ENCODE peak calls at places on chromosomes 2 and 18, in five cellular contexts. One of them, this sample, is unnamed.
A peak's percentile ranks its signal among the peaks of the same experiment; 100 is the strongest.

GRCh38 chr18:25299426-25299825 is 52.5 kb downstream of the ZNF521 start:
- DNase-seq in endothelial cell: no peak
- DNase-seq in astrocyte of the cerebellum: no peak
- DNase-seq in GM12865: no peak
- DNase-seq in neural crest cell: no peak
- DNase-seq in this sample: no peak

GRCh38 chr2:158799181-158799580 is 4.1 kb downstream of the DAPL1 start:
- DNase-seq in astrocyte of the cerebellum: no peak
- DNase-seq in endothelial cell: no peak
- DNase-seq in neural crest cell: no peak
- DNase-seq in GM12865: no peak
- DNase-seq in this sample: no peak

GRCh38 chr2:136327162-136327852 is 209.4 kb upstream of the CXCR4 start:
- DNase-seq in astrocyte of the cerebellum: no peak
- DNase-seq in endothelial cell: no peak
- DNase-seq in neural crest cell: no peak
- DNase-seq in GM12865: peak; percentile 93
- DNase-seq in this sample: no peak

GRCh38 chr18:63788447-63789096 is 13.4 kb downstream of the SERPINB7 start:
- DNase-seq in GM12865: peak; percentile 24
- DNase-seq in endothelial cell: no peak
- DNase-seq in astrocyte of the cerebellum: peak; percentile 48
- DNase-seq in neural crest cell: no peak
- DNase-seq in this sample: no peak

GRCh38 chr2:28652217-28652616 is 99.4 kb upstream of the PPP1CB start:
- DNase-seq in neural crest cell: no peak
- DNase-seq in GM12865: no peak
- DNase-seq in endothelial cell: no peak
- DNase-seq in astrocyte of the cerebellum: no peak
- DNase-seq in this sample: no peak

GRCh38 chr2:168457177-168457905 is 1.3 kb downstream of the CERS6 start:
- DNase-seq in GM12865: peak; percentile 67
- DNase-seq in astrocyte of the cerebellum: no peak
- DNase-seq in neural crest cell: no peak
- DNase-seq in endothelial cell: no peak
- DNase-seq in this sample: no peak

GRCh38 chr2:120421126-120421829 is 75.3 kb downstream of the INHBB start:
- DNase-seq in neural crest cell: no peak
- DNase-seq in GM12865: no peak
- DNase-seq in endothelial cell: no peak
- DNase-seq in astrocyte of the cerebellum: no peak
- DNase-seq in this sample: no peak

GRCh38 chr2:236136483-236136882 is 31.7 kb downstream of the GBX2 start:
- DNase-seq in neural crest cell: no peak
- DNase-seq in endothelial cell: no peak
- DNase-seq in GM12865: no peak
- DNase-seq in astrocyte of the cerebellum: no peak
- DNase-seq in this sample: no peak

GRCh38 chr18:73119574-73119973 is 251.8 kb upstream of the NETO1 start:
- DNase-seq in astrocyte of the cerebellum: no peak
- DNase-seq in neural crest cell: no peak
- DNase-seq in GM12865: no peak
- DNase-seq in endothelial cell: no peak
- DNase-seq in this sample: no peak

GRCh38 chr2:121241466-121241865 is 43.5 kb downstream of the TFCP2L1 start:
- DNase-seq in GM12865: no peak
- DNase-seq in endothelial cell: no peak
- DNase-seq in neural crest cell: no peak
- DNase-seq in astrocyte of the cerebellum: no peak
- DNase-seq in this sample: no peak

GRCh38 chr2:32825291-32825712 is 121.5 kb upstream of the LTBP1 start:
- DNase-seq in neural crest cell: no peak
- DNase-seq in endothelial cell: peak; percentile 10
- DNase-seq in GM12865: no peak
- DNase-seq in astrocyte of the cerebellum: no peak
- DNase-seq in this sample: no peak

GRCh38 chr18:9722691-9723090 is 14.6 kb downstream of the RAB31 start:
- DNase-seq in astrocyte of the cerebellum: no peak
- DNase-seq in neural crest cell: no peak
- DNase-seq in endothelial cell: no peak
- DNase-seq in GM12865: peak; percentile 29
- DNase-seq in this sample: no peak

GRCh38 chr2:20604401-20604911 is 46.4 kb downstream of the HS1BP3 start:
- DNase-seq in astrocyte of the cerebellum: no peak
- DNase-seq in endothelial cell: no peak
- DNase-seq in neural crest cell: no peak
- DNase-seq in GM12865: no peak
- DNase-seq in this sample: no peak

GRCh38 chr2:97871096-97871780 is 124.5 kb downstream of the TMEM131 start:
- DNase-seq in endothelial cell: no peak
- DNase-seq in neural crest cell: no peak
- DNase-seq in astrocyte of the cerebellum: peak; percentile 20
- DNase-seq in GM12865: no peak
- DNase-seq in this sample: no peak

GRCh38 chr2:241088376-241088775 is 13.7 kb downstream of the MTERF4 start:
- DNase-seq in GM12865: peak; percentile 82
- DNase-seq in endothelial cell: no peak
- DNase-seq in neural crest cell: no peak
- DNase-seq in astrocyte of the cerebellum: no peak
- DNase-seq in this sample: no peak

GRCh38 chr2:222835142-222835822 is 25.6 kb upstream of the ACSL3 start:
- DNase-seq in endothelial cell: no peak
- DNase-seq in astrocyte of the cerebellum: no peak
- DNase-seq in neural crest cell: no peak
- DNase-seq in GM12865: no peak
- DNase-seq in this sample: no peak

GRCh38 chr2:45813003-45813601 is 161.6 kb downstream of the PRKCE start:
- DNase-seq in GM12865: no peak
- DNase-seq in astrocyte of the cerebellum: no peak
- DNase-seq in neural crest cell: peak; percentile 6
- DNase-seq in endothelial cell: no peak
- DNase-seq in this sample: no peak

GRCh38 chr2:24702800-24703199 is 90.4 kb downstream of the PTRHD1 start:
- DNase-seq in endothelial cell: no peak
- DNase-seq in GM12865: peak; percentile 3
- DNase-seq in neural crest cell: no peak
- DNase-seq in astrocyte of the cerebellum: peak; percentile 78
- DNase-seq in this sample: no peak

GRCh38 chr2:140696449-140696848 is 1434.4 kb downstream of the LRP1B start:
- DNase-seq in astrocyte of the cerebellum: no peak
- DNase-seq in endothelial cell: no peak
- DNase-seq in GM12865: no peak
- DNase-seq in neural crest cell: no peak
- DNase-seq in this sample: no peak

GRCh38 chr2:65377556-65378307 is 54.7 kb downstream of the SPRED2 start:
- DNase-seq in astrocyte of the cerebellum: peak; percentile 61
- DNase-seq in neural crest cell: no peak
- DNase-seq in endothelial cell: peak; percentile 16
- DNase-seq in GM12865: no peak
- DNase-seq in this sample: no peak

GRCh38 chr18:54805571-54806334 is 22.5 kb upstream of the RAB27B start:
- DNase-seq in GM12865: no peak
- DNase-seq in endothelial cell: no peak
- DNase-seq in astrocyte of the cerebellum: no peak
- DNase-seq in neural crest cell: no peak
- DNase-seq in this sample: no peak

GRCh38 chr2:200373973-200374416 is 67.5 kb downstream of the SPATS2L start:
- DNase-seq in neural crest cell: no peak
- DNase-seq in GM12865: peak; percentile 75
- DNase-seq in astrocyte of the cerebellum: no peak
- DNase-seq in endothelial cell: no peak
- DNase-seq in this sample: no peak

GRCh38 chr2:229348135-229348534 is 77.0 kb upstream of the PID1 start:
- DNase-seq in endothelial cell: no peak
- DNase-seq in neural crest cell: no peak
- DNase-seq in GM12865: no peak
- DNase-seq in astrocyte of the cerebellum: no peak
- DNase-seq in this sample: no peak

GRCh38 chr2:14423145-14423906 is 209.2 kb upstream of the LRATD1 start:
- DNase-seq in neural crest cell: no peak
- DNase-seq in endothelial cell: no peak
- DNase-seq in GM12865: peak; percentile 24
- DNase-seq in astrocyte of the cerebellum: no peak
- DNase-seq in this sample: no peak

GRCh38 chr2:153487993-153488562 is 9.5 kb upstream of the RPRM start:
- DNase-seq in endothelial cell: no peak
- DNase-seq in neural crest cell: no peak
- DNase-seq in GM12865: no peak
- DNase-seq in astrocyte of the cerebellum: no peak
- DNase-seq in this sample: no peak

GRCh38 chr2:120779781-120780283 is 44.2 kb downstream of the GLI2 start:
- DNase-seq in neural crest cell: no peak
- DNase-seq in astrocyte of the cerebellum: peak; percentile 59
- DNase-seq in endothelial cell: no peak
- DNase-seq in GM12865: no peak
- DNase-seq in this sample: no peak

GRCh38 chr2:240564191-240564570 is 4.0 kb downstream of the DUSP28 start:
- DNase-seq in astrocyte of the cerebellum: no peak
- DNase-seq in GM12865: no peak
- DNase-seq in neural crest cell: no peak
- DNase-seq in endothelial cell: no peak
- DNase-seq in this sample: no peak

GRCh38 chr2:235494716-235495372 is 1.0 kb downstream of the AGAP1 start:
- DNase-seq in astrocyte of the cerebellum: no peak
- DNase-seq in GM12865: no peak
- DNase-seq in endothelial cell: peak; percentile 33
- DNase-seq in neural crest cell: peak; percentile 22
- DNase-seq in this sample: no peak

DNA sequence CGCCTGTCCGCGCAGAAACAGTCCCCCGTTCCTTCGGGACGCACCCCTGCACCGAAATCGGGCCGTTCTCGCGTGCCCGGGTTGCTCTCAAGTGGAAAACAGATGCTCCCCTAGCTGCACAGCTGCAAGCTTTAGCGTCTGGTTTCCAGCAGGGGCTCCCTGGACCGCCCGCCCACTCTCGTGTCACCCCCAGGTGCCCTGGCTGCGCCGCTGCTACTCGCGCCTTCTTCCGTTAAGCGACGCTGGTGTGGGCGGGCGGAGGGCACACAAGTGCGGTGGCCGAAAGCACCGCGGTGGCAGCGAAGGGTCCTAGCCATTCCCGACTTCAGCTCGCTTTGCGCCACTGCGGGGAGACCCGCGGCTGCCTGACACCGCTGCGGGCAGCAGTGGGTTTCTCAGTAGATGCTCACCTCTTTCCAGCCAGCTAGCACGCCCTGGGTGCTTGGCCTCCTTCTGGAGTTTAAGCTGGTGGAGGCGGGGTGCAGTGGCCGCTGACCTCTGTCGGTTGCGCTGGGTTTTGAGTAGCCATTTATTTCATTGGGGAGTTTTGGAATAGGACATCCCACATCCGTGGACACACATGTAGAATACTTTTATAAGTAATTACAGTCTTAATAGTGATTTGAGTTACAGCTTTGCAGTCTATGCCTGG is 806 bp downstream of the ZNF407 start:
- DNase-seq in astrocyte of the cerebellum: no peak
- DNase-seq in neural crest cell: peak; percentile 51
- DNase-seq in endothelial cell: no peak
- DNase-seq in GM12865: peak; percentile 85
- DNase-seq in this sample: peak; percentile 65
- TF ChIP-seq CTCF in astrocyte of the cerebellum: no peak
- TF ChIP-seq CTCF in neural crest cell: peak; percentile 41
- TF ChIP-seq CTCF in endothelial cell: no peak
- TF ChIP-seq CTCF in GM12865: no peak
- TF ChIP-seq CTCF in this sample: no peak

DNA sequence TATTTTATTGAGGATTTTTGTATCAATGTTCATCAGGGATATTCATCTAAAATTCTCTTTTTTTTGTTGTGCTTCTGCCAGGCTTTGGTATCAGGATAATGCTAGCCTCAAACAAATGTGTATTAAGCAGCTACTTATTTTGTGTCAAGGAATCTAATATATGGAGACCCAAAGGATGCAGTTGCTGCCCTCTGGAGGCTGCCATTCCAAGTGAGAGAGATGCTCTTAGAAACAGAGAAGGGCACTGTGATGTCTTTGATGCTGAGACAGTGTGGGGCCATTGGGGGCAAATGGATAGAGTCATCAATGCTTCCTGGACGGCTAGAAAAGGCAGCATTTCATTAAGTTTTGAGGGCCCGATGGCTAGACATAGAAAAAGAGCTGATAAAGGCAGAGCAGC is 292.6 kb downstream of the SETBP1 start:
- DNase-seq in astrocyte of the cerebellum: no peak
- DNase-seq in GM12865: peak; percentile 46
- DNase-seq in neural crest cell: no peak
- DNase-seq in endothelial cell: no peak
- DNase-seq in this sample: no peak
- TF ChIP-seq CTCF in astrocyte of the cerebellum: peak; percentile 23
- TF ChIP-seq CTCF in GM12865: no peak
- TF ChIP-seq CTCF in neural crest cell: no peak
- TF ChIP-seq CTCF in endothelial cell: no peak
- TF ChIP-seq CTCF in this sample: no peak

DNA sequence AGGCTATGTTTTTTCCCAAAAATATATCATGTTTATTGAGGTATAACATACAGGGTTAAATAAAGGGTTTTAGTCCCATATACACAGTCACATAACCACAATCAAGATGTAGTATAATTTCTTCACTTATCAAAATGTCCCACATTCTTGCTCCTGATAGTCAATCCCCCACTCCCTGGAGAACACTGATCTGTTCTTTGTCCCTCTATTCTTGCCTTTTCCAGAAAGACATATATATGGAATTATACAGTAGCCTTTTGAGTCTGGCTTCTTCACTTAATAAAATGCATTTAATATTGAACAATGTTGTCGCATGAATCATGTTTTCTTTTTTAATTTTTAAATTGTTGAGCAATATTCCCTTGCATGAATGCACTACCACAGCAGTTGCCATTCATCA is 1059.7 kb downstream of the TSN start:
- DNase-seq in astrocyte of the cerebellum: no peak
- DNase-seq in neural crest cell: no peak
- DNase-seq in GM12865: no peak
- DNase-seq in endothelial cell: no peak
- DNase-seq in this sample: no peak
- TF ChIP-seq CTCF in astrocyte of the cerebellum: no peak
- TF ChIP-seq CTCF in neural crest cell: no peak
- TF ChIP-seq CTCF in GM12865: no peak
- TF ChIP-seq CTCF in endothelial cell: no peak
- TF ChIP-seq CTCF in this sample: no peak

GRCh38 chr2:125224188-125224587 is 1199.1 kb downstream of the CNTNAP5 start:
- DNase-seq in endothelial cell: no peak
- DNase-seq in neural crest cell: no peak
- DNase-seq in GM12865: no peak
- DNase-seq in astrocyte of the cerebellum: no peak
- DNase-seq in this sample: no peak

GRCh38 chr2:125227843-125228392 is 1202.8 kb downstream of the CNTNAP5 start:
- DNase-seq in endothelial cell: no peak
- DNase-seq in GM12865: peak; percentile 8
- DNase-seq in astrocyte of the cerebellum: no peak
- DNase-seq in neural crest cell: no peak
- DNase-seq in this sample: no peak

DNA sequence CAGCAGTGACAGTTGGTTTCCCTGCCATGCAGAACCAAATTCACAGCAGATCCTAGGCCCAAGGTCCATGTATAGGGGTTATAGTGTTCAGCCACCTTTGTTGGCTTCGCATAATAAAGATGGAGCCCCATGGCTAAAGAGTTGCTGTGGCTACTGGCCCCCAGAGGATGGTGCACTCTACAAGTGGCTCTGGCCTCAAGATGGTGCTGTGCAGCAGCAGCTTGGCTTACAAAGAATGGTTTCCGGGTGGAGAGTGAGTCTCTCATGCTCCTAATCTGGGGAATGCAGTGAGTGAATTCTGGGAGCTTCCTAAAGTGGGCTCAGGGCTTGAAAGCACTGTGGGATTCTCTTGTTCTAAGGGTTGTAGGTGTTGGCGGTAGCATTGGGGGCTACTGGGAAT is 1199.7 kb downstream of the CNTNAP5 start:
- DNase-seq in astrocyte of the cerebellum: no peak
- DNase-seq in endothelial cell: no peak
- DNase-seq in neural crest cell: no peak
- DNase-seq in GM12865: no peak
- DNase-seq in this sample: no peak
- TF ChIP-seq CTCF in astrocyte of the cerebellum: no peak
- TF ChIP-seq CTCF in endothelial cell: no peak
- TF ChIP-seq CTCF in neural crest cell: no peak
- TF ChIP-seq CTCF in GM12865: no peak
- TF ChIP-seq CTCF in this sample: no peak

This sample was measured in activated B cell treated with CpG ODN at 0.5 μM for 24 hours.